ENCODE peak calls at places on chromosomes 12 and 14, in eight cellular contexts. J is stimulated activated CD8-positive, alpha-beta memory T cell treated with anti-CD3 and anti-CD28 coated beads, Interleukin-7, amount 100 ng/mL, for 4 hours; R is mesendoderm; X is HFFc6; U is C1 segment of cervical spinal cord; W is IMR-90; O is pulmonary artery endothelial cell; Y is retina. F is an unnamed sample.

GRCh38 chr12:23767834-23768233 is 181.6 kb downstream of the SOX5 start:
- DNase-seq in J (no peak), R (peak), X (no peak), U (no peak), W (peak), O (no peak), Y (no peak), F (no peak)

GRCh38 chr12:66688836-66689439 is 10.1 kb upstream of the GRIP1 start:
- DNase-seq in J (no peak), R (peak), X (peak), U (no peak), W (peak), O (no peak), Y (peak), F (peak)

GRCh38 chr12:752673-753400 is 458 bp downstream of the WNK1 start:
- DNase-seq in J (no peak), R (peak), X (no peak), U (no peak), W (peak), O (no peak), Y (no peak), F (peak)

GRCh38 chr12:121799842-121800693 is 3.7 kb upstream of the SETD1B start:
- DNase-seq in J (no peak), R (peak), X (peak), U (peak), W (peak), O (no peak), Y (peak), F (peak)

GRCh38 chr14:90518075-90518940 is 121.5 kb downstream of the CALM1 start:
- DNase-seq in J (no peak), R (no peak), X (no peak), U (no peak), W (no peak), O (no peak), Y (no peak), F (no peak)

GRCh38 chr12:49131973-49132461 is 822 bp upstream of the TUBA1B start:
- DNase-seq in J (no peak), R (peak), X (no peak), U (no peak), W (peak), O (no peak), Y (no peak), F (peak)

GRCh38 chr14:25049559-25050493 is at the start of gene STXBP6:
- DNase-seq in J (no peak), R (peak), X (peak), U (peak), W (peak), O (no peak), Y (peak), F (peak)

GRCh38 chr12:61525331-61525730 is 734.9 kb upstream of the USP15 start:
- DNase-seq in J (no peak), R (no peak), X (no peak), U (no peak), W (no peak), O (no peak), Y (no peak), F (no peak)

GRCh38 chr14:22819191-22819988 is 4.2 kb upstream of the SLC7A7 start:
- DNase-seq in J (no peak), R (peak), X (peak), U (peak), W (peak), O (peak), Y (no peak), F (no peak)

GRCh38 chr14:90512332-90512951 is 115.6 kb downstream of the CALM1 start:
- DNase-seq in J (no peak), R (no peak), X (no peak), U (peak), W (no peak), O (no peak), Y (peak), F (no peak)

GRCh38 chr14:28102814-28103213 is 663.8 kb upstream of the FOXG1 start:
- DNase-seq in J (no peak), R (no peak), X (no peak), U (no peak), W (no peak), O (no peak), Y (no peak), F (peak)

GRCh38 chr12:69298947-69299346 is 49.2 kb upstream of the LYZ start:
- DNase-seq in J (no peak), R (no peak), X (no peak), U (no peak), W (no peak), O (no peak), Y (no peak), F (no peak)

GRCh38 chr14:97218713-97219355 is 421.7 kb downstream of the VRK1 start:
- DNase-seq in J (no peak), R (peak), X (no peak), U (no peak), W (no peak), O (no peak), Y (peak), F (no peak)

GRCh38 chr12:99235381-99235780 is 412.2 kb upstream of the GARIN6 start:
- DNase-seq in J (no peak), R (no peak), X (no peak), U (no peak), W (no peak), O (no peak), Y (no peak), F (no peak)

GRCh38 chr14:29926701-29927595 is 699 bp downstream of the PRKD1 start:
- DNase-seq in J (no peak), R (peak), X (peak), U (peak), W (peak), O (peak), Y (peak), F (no peak)

GRCh38 chr12:78887008-78887407 is 22.4 kb downstream of the SYT1 start:
- DNase-seq in J (no peak), R (peak), X (peak), U (no peak), W (peak), O (peak), Y (no peak), F (peak)

GRCh38 chr14:101956179-101956885 is 8.0 kb upstream of the DYNC1H1 start:
- DNase-seq in J (no peak), R (no peak), X (no peak), U (no peak), W (no peak), O (no peak), Y (no peak), F (no peak)

GRCh38 chr12:110913119-110914056 is 7.0 kb downstream of the MYL2 start:
- DNase-seq in J (no peak), R (no peak), X (no peak), U (no peak), W (no peak), O (no peak), Y (no peak), F (no peak)

GRCh38 chr12:101116911-101117310 is 93.1 kb downstream of the SLC5A8 start:
- DNase-seq in J (no peak), R (no peak), X (no peak), U (no peak), W (no peak), O (no peak), Y (no peak), F (no peak)

GRCh38 chr12:61896436-61896835 is 363.8 kb upstream of the USP15 start:
- DNase-seq in J (no peak), R (no peak), X (no peak), U (no peak), W (no peak), O (no peak), Y (no peak), F (no peak)

F was measured in RKO.